ENCODE peak calls at places on chromosomes 2 and 18, in ten cellular contexts. V is HCEC 1CT; I is stimulated activated naive CD8-positive, alpha-beta T cell treated with anti-CD3 and anti-CD28 coated beads, Interleukin-15, Interleukin-2, amounts not matched to agents 100 U/mL and 50 U/mL, for 24 hours; R is stimulated activated CD4-positive, alpha-beta T cell treated with anti-CD3 and anti-CD28 coated beads, Interleukin-12 subunit alpha, Interleukin-12 subunit beta, amount 100 ng/mL, for 24 hours; E is AML-193; Z is substantia nigra; K is cardiac muscle cell; L is nucleus accumbens; P is WTC11; Y is IMR-90. W is an unnamed sample.

GRCh38 chr18:77133051-77133919 is 702 bp upstream of the MBP start:
- DNase-seq in V (no peak), I (no peak), R (no peak), E (no peak), Z (no peak), K (peak; percentile 46), L (no peak), P (peak; percentile 49), Y (no peak), W (no peak)

GRCh38 chr2:23375448-23375847 is 9.5 kb upstream of the KLHL29 start:
- DNase-seq in V (no peak), I (no peak), R (no peak), E (no peak), Z (no peak), K (no peak), L (no peak), P (no peak), Y (peak; percentile 24), W (no peak)

GRCh38 chr18:57951999-57952774 is 91.8 kb upstream of the NEDD4L start:
- DNase-seq in V (no peak), I (no peak), R (no peak), E (no peak), Z (no peak), K (no peak), L (no peak), P (no peak), Y (no peak), W (no peak)

GRCh38 chr2:227106845-227107759 is 56.9 kb downstream of the COL4A4 start:
- DNase-seq in V (peak; percentile 63), I (peak; percentile 41), R (peak; percentile 18), E (peak; percentile 65), Z (peak; percentile 19), K (peak; percentile 72), L (no peak), P (peak; percentile 69), Y (peak; percentile 71), W (no peak)

GRCh38 chr2:168300460-168300859 is 53.1 kb upstream of the STK39 start:
- DNase-seq in V (no peak), I (no peak), R (no peak), E (no peak), Z (no peak), K (no peak), L (no peak), P (no peak), Y (no peak), W (no peak)

GRCh38 chr2:149860276-149860921 is 272.8 kb upstream of the MMADHC start:
- DNase-seq in V (no peak), I (no peak), R (no peak), E (no peak), Z (no peak), K (no peak), L (no peak), P (no peak), Y (peak; percentile 92), W (no peak)

GRCh38 chr2:212908031-212908430 is 243.4 kb downstream of the IKZF2 start:
- DNase-seq in V (no peak), I (no peak), R (no peak), E (no peak), Z (no peak), K (no peak), L (no peak), P (no peak), Y (no peak), W (no peak)

GRCh38 chr2:240412975-240413812 is 22.3 kb upstream of the GPC1 start:
- DNase-seq in V (no peak), I (no peak), R (no peak), E (no peak), Z (no peak), K (no peak), L (no peak), P (peak; percentile 7), Y (no peak), W (no peak)

GRCh38 chr2:163441603-163442002 is 294.2 kb downstream of the FIGN start:
- DNase-seq in V (no peak), I (no peak), R (no peak), E (no peak), Z (no peak), K (no peak), L (no peak), P (no peak), Y (no peak), W (no peak)

GRCh38 chr2:128317186-128317897 is 1.3 kb downstream of the HS6ST1 start:
- DNase-seq in V (no peak), I (peak; percentile 49), R (no peak), E (no peak), Z (no peak), K (peak; percentile 32), L (no peak), P (peak; percentile 65), Y (no peak), W (peak; percentile 29)

GRCh38 chr2:187319441-187320108 is 128.5 kb downstream of the CALCRL start:
- DNase-seq in V (peak; percentile 39), I (no peak), R (no peak), E (no peak), Z (no peak), K (no peak), L (no peak), P (no peak), Y (no peak), W (no peak)

GRCh38 chr2:199602271-199602895 is 144.6 kb upstream of the SATB2 start:
- DNase-seq in V (peak; percentile 40), I (no peak), R (no peak), E (no peak), Z (peak; percentile 18), K (no peak), L (no peak), P (peak; percentile 25), Y (no peak), W (no peak)

GRCh38 chr18:37661061-37661460 is 95.5 kb upstream of the CELF4 start:
- DNase-seq in V (no peak), I (no peak), R (no peak), E (no peak), Z (no peak), K (no peak), L (no peak), P (no peak), Y (no peak), W (no peak)

GRCh38 chr2:53442783-53443182 is 324.8 kb upstream of the CHAC2 start:
- DNase-seq in V (peak; percentile 16), I (no peak), R (no peak), E (no peak), Z (no peak), K (peak; percentile 32), L (no peak), P (peak; percentile 56), Y (no peak), W (no peak)

GRCh38 chr18:65288908-65289307 is 461.9 kb upstream of the CDH7 start:
- DNase-seq in V (no peak), I (no peak), R (no peak), E (no peak), Z (no peak), K (no peak), L (no peak), P (no peak), Y (no peak), W (no peak)

GRCh38 chr2:105886029-105886454 is 141.3 kb downstream of the NCK2 start:
- DNase-seq in V (peak; percentile 16), I (no peak), R (no peak), E (no peak), Z (no peak), K (no peak), L (no peak), P (no peak), Y (peak; percentile 81), W (no peak)

GRCh38 chr2:110713508-110714362 is 18.6 kb upstream of the ACOXL start:
- DNase-seq in V (no peak), I (no peak), R (no peak), E (no peak), Z (no peak), K (no peak), L (no peak), P (no peak), Y (no peak), W (no peak)

GRCh38 chr2:23561088-23561487 is 176.1 kb downstream of the KLHL29 start:
- DNase-seq in V (no peak), I (no peak), R (no peak), E (no peak), Z (no peak), K (no peak), L (no peak), P (no peak), Y (peak; percentile 54), W (no peak)

GRCh38 chr2:234979204-234980167 is 27.7 kb downstream of the SH3BP4 start:
- DNase-seq in V (no peak), I (no peak), R (no peak), E (no peak), Z (no peak), K (no peak), L (no peak), P (no peak), Y (peak; percentile 44), W (no peak)

GRCh38 chr2:9655441-9656269 is 24.9 kb upstream of the YWHAQ start:
- DNase-seq in V (peak; percentile 87), I (peak; percentile 39), R (peak; percentile 56), E (no peak), Z (no peak), K (no peak), L (no peak), P (no peak), Y (peak; percentile 94), W (no peak)

GRCh38 chr2:144512421-144513272 is 7.3 kb downstream of the ZEB2 start:
- DNase-seq in V (peak; percentile 41), I (no peak), R (no peak), E (peak; percentile 29), Z (no peak), K (no peak), L (no peak), P (no peak), Y (no peak), W (no peak)

GRCh38 chr18:75065251-75066000 is 143.5 kb downstream of the PTGR3 start:
- DNase-seq in V (no peak), I (no peak), R (no peak), E (no peak), Z (no peak), K (no peak), L (no peak), P (no peak), Y (no peak), W (peak; percentile 46)

GRCh38 chr18:55778731-55779460 is 190.9 kb upstream of the TCF4 start:
- DNase-seq in V (no peak), I (no peak), R (no peak), E (peak; percentile 95), Z (peak; percentile 56), K (no peak), L (no peak), P (no peak), Y (no peak), W (peak; percentile 13)

GRCh38 chr2:149161481-149162225 is 123.2 kb downstream of the LYPD6B start:
- DNase-seq in V (no peak), I (no peak), R (no peak), E (peak; percentile 91), Z (no peak), K (no peak), L (no peak), P (no peak), Y (no peak), W (no peak)

GRCh38 chr18:48361801-48362200 is 47.4 kb downstream of the ZBTB7C start:
- DNase-seq in V (no peak), I (no peak), R (no peak), E (no peak), Z (no peak), K (no peak), L (no peak), P (no peak), Y (no peak), W (no peak)

GRCh38 chr2:119377973-119378305 is 11.2 kb downstream of the DBI start:
- DNase-seq in V (no peak), I (no peak), R (no peak), E (no peak), Z (no peak), K (no peak), L (no peak), P (no peak), Y (no peak), W (no peak)

GRCh38 chr2:144670080-144670479 is 150.2 kb upstream of the ZEB2 start:
- DNase-seq in V (no peak), I (no peak), R (no peak), E (no peak), Z (no peak), K (no peak), L (no peak), P (no peak), Y (no peak), W (no peak)

GRCh38 chr18:21270453-21270852 is 28.4 kb downstream of the GREB1L start:
- DNase-seq in V (peak; percentile 30), I (no peak), R (no peak), E (no peak), Z (no peak), K (no peak), L (no peak), P (no peak), Y (no peak), W (no peak)